ENCODE peak calls at places on chromosomes 1 and 21, in nine cellular contexts. E is osteocyte, K is lower lobe of right lung, Q is progenitor cell of endocrine pancreas, G is body of pancreas, J is type B pancreatic cell, D is AG09319, S is RWPE1, M is nephron progenitor cell. F is an unnamed sample.

GRCh38 chr1:70044832-70045231 is 160.5 kb downstream of the LRRC40 start:
- DNase-seq in E (no peak), K (no peak), Q (no peak), G (no peak), J (no peak), D (no peak), S (peak), M (no peak), F (peak)

GRCh38 chr1:202084791-202085681 is 37.7 kb upstream of the GPR37L1 start:
- DNase-seq in E (no peak), K (peak), Q (no peak), G (peak), J (no peak), D (no peak), S (no peak), M (no peak), F (no peak)

GRCh38 chr1:151371744-151372410 is 628 bp downstream of the SELENBP1 start:
- DNase-seq in E (no peak), K (peak), Q (no peak), G (peak), J (no peak), D (peak), S (peak), M (no peak), F (peak)

GRCh38 chr21:15249285-15249993 is 184.6 kb upstream of the NRIP1 start:
- DNase-seq in E (no peak), K (no peak), Q (no peak), G (no peak), J (no peak), D (no peak), S (no peak), M (no peak), F (no peak)

GRCh38 chr1:211902624-211903291 is 72.2 kb upstream of the LPGAT1 start:
- DNase-seq in E (no peak), K (no peak), Q (no peak), G (no peak), J (no peak), D (no peak), S (no peak), M (no peak), F (no peak)

GRCh38 chr1:205191127-205191577 is 20.4 kb downstream of the DSTYK start:
- DNase-seq in E (no peak), K (no peak), Q (no peak), G (peak), J (no peak), D (peak), S (no peak), M (no peak), F (no peak)

GRCh38 chr1:205325334-205325884 is 3.9 kb upstream of the NUAK2 start:
- DNase-seq in E (peak), K (no peak), Q (peak), G (peak), J (no peak), D (peak), S (peak), M (peak), F (peak)

GRCh38 chr1:234699795-234700665 is 90.1 kb upstream of the IRF2BP2 start:
- DNase-seq in E (peak), K (no peak), Q (no peak), G (no peak), J (no peak), D (no peak), S (peak), M (no peak), F (peak)

GRCh38 chr1:153567621-153568366 is 2.1 kb upstream of the S100A2 start:
- DNase-seq in E (no peak), K (no peak), Q (no peak), G (no peak), J (no peak), D (no peak), S (peak), M (no peak), F (no peak)

GRCh38 chr1:238658766-238659165 is 727.6 kb upstream of the CHRM3 start:
- DNase-seq in E (no peak), K (no peak), Q (no peak), G (no peak), J (no peak), D (no peak), S (no peak), M (no peak), F (peak)

GRCh38 chr1:99992760-99993467 is 23.1 kb downstream of the SLC35A3 start:
- DNase-seq in E (no peak), K (no peak), Q (no peak), G (no peak), J (no peak), D (no peak), S (no peak), M (no peak), F (no peak)

GRCh38 chr1:45679123-45679522 is 7.2 kb downstream of the GPBP1L1 start:
- DNase-seq in E (no peak), K (no peak), Q (no peak), G (no peak), J (no peak), D (no peak), S (no peak), M (no peak), F (no peak)

DNA sequence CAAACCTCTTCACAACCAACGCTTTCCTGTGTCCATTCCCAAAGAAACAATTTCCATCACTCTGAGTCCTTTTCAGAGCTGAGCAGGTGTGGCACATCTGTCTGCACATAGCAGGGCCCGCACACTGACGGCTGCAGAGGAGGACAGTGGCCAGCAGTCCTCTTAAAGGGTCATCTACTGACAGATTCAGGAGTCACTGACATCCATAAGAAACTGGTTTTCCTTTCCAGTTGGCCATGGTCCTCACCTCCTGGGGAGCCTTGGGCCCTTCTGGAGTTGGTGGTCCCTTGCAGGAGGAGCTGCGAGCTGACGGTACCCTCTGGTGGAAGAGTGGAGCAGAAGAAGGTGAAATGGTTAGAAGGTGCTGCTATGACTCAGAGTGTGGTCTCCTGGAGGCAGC is 278.4 kb upstream of the C1orf174 start:
- DNase-seq in E (peak), K (no peak), Q (no peak), G (no peak), J (peak), D (no peak), S (no peak), M (no peak), F (no peak)
- TF ChIP-seq CTCF in E (no peak), K (no peak), Q (no peak), G (no peak), J (no peak), D (no peak), S (no peak), M (no peak), F (no peak)

GRCh38 chr21:39034590-39035536 is 148.4 kb downstream of the PSMG1 start:
- DNase-seq in E (no peak), K (no peak), Q (no peak), G (no peak), J (no peak), D (no peak), S (no peak), M (no peak), F (no peak)

GRCh38 chr21:39033878-39034589 is 149.2 kb downstream of the PSMG1 start:
- DNase-seq in E (no peak), K (peak), Q (no peak), G (peak), J (no peak), D (no peak), S (no peak), M (no peak), F (no peak)

GRCh38 chr21:39036581-39036980 is 146.7 kb downstream of the PSMG1 start:
- DNase-seq in E (no peak), K (no peak), Q (no peak), G (no peak), J (no peak), D (no peak), S (no peak), M (no peak), F (no peak)

GRCh38 chr21:39040494-39041110 is 142.6 kb downstream of the PSMG1 start:
- DNase-seq in E (no peak), K (no peak), Q (no peak), G (no peak), J (no peak), D (no peak), S (no peak), M (no peak), F (no peak)

GRCh38 chr21:39037807-39038405 is 145.3 kb downstream of the PSMG1 start:
- DNase-seq in E (no peak), K (no peak), Q (no peak), G (no peak), J (no peak), D (no peak), S (no peak), M (no peak), F (peak)
- TF ChIP-seq CTCF in E (no peak), K (no peak), Q (no peak), G (no peak), J (peak), D (no peak), S (no peak), M (no peak), F (peak)

GRCh38 chr1:243474384-243474851 is 218.6 kb downstream of the SDCCAG8 start:
- DNase-seq in E (no peak), K (no peak), Q (no peak), G (no peak), J (no peak), D (no peak), S (no peak), M (no peak), F (no peak)

GRCh38 chr1:243471754-243472725 is 216.2 kb downstream of the SDCCAG8 start:
- DNase-seq in E (no peak), K (no peak), Q (no peak), G (no peak), J (no peak), D (no peak), S (no peak), M (no peak), F (no peak)

GRCh38 chr1:243471026-243471685 is 215.3 kb downstream of the SDCCAG8 start:
- DNase-seq in E (no peak), K (no peak), Q (no peak), G (no peak), J (no peak), D (no peak), S (no peak), M (no peak), F (no peak)

GRCh38 chr1:243473281-243474210 is 217.7 kb downstream of the SDCCAG8 start:
- DNase-seq in E (no peak), K (no peak), Q (no peak), G (no peak), J (no peak), D (no peak), S (no peak), M (no peak), F (no peak)

GRCh38 chr1:243470492-243470891 is 214.7 kb downstream of the SDCCAG8 start:
- DNase-seq in E (no peak), K (no peak), Q (no peak), G (no peak), J (no peak), D (no peak), S (no peak), M (no peak), F (no peak)
- TF ChIP-seq CTCF in E (no peak), K (no peak), Q (no peak), G (no peak), J (no peak), D (peak), S (no peak), M (no peak), F (no peak)

DNA sequence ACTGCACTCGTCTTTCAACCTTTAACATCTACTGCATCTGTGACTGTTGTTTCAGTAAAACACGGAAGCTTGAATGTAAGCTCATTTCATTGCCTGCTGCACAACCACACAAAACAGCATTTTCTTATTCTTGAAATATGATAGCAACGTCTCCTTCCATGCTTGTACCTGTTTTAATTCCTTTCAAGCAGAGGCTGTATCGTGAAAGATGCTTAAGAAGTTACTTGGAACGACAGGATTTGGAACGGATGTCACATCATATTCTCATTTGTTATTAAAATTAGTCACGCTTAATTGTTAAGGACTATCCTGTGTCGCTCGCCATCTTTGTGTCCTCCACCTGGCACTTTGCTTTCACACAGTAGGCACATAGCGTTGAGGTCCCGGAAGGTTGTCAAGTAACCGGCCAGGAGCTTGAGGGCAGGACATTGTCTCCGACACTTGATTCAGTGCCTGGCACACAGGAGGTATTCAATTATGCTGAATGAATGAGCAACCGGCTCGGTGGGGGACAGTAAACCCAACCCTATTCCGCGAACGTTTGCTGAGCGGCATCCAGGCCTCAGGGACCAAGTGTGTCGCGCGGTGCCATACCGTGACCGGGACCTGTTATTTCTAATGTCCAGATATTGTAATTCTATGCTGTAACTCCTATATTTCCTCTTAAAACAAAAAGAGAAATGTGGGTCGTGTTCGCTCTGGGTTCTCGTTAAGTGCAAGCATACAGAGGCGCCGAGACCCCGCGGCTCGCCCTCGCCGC is 500 bp upstream of the SH3GLB1 start:
- DNase-seq in E (no peak), K (no peak), Q (no peak), G (no peak), J (no peak), D (no peak), S (no peak), M (no peak), F (no peak)
- TF ChIP-seq CTCF in E (no peak), K (no peak), Q (no peak), G (no peak), J (no peak), D (no peak), S (no peak), M (no peak), F (no peak)

GRCh38 chr1:241611063-241611462 is 29.1 kb downstream of the CHML start:
- DNase-seq in E (no peak), K (no peak), Q (no peak), G (no peak), J (no peak), D (no peak), S (peak), M (no peak), F (peak)
- TF ChIP-seq CTCF in E (peak), K (peak), Q (peak), G (peak), J (peak), D (peak), S (peak), M (peak), F (peak)

DNA sequence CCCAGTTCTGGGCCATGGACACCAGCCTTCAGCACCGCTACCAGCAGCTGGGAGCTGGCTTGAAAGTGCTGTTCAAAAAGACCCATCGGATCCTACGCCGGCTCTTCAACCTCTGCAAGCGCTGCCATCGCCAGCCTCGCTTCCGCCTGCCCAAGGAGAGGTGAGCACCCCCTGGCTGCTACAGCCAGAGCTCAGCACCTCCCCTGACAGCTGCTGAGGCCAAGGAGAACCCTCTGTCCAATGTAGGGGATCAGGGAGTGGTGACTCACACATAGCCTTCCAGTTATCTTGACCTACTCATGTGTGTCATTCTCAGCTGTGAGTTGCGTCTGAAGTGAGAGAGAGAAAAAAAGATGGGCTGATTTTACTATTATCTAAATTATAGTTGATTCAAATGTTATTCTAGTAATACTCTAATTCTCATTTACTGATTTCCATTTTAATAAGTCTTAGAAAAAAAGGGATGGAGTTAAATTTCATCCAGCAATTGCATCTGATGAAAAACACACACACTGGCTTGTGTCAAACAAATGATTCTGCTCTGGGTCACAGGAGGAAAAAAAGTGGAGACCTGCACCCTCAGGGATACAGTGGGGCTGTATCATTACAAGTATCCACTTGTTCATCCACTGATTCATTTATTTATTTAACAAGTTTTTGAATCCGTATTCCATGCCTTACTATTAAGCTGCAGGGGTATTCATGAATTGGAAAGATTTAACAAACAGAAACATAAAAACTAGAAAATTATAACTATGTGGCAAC is 108.0 kb downstream of the BRINP2 start:
- DNase-seq in E (no peak), K (no peak), Q (no peak), G (no peak), J (no peak), D (no peak), S (peak), M (no peak), F (no peak)
- TF ChIP-seq CTCF in E (no peak), K (no peak), Q (no peak), G (no peak), J (no peak), D (no peak), S (no peak), M (no peak), F (no peak)

DNA sequence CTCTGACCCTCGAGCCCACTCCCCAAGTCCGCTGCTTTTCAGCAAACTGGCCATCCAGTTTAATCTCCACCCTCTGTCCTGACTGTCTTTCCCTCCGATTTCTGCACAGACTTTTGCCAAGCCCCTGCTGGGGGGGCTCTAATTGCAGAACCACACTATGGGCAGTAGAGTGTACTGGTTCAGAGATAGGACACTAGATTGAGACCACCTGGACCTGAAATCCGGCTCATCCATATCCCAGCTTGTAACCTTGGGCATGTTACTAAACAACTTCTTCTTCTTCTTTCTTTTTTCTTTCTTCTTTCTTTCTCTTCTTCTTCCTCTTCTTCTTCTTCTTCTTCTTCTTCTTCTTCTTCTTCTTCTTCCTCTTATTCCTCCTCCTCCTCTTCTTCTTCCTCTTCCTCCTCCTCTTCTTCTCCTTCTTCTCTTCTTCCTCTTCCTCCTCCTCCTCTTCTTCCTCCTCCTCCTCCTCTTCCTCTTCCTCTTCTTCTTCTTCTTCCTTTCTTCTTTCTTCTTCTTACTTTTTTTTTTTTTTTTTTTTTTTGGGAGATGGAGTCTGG is 7.7 kb downstream of the LRRC71 start:
- DNase-seq in E (no peak), K (no peak), Q (no peak), G (no peak), J (no peak), D (no peak), S (no peak), M (no peak), F (no peak)
- TF ChIP-seq CTCF in E (peak), K (no peak), Q (no peak), G (no peak), J (peak), D (no peak), S (peak), M (peak), F (peak)